ENCODE peak calls at places on chromosomes 12 and 14, in five cellular contexts. One of them, this sample, is unnamed.

GRCh38 chr12:52414936-52415335 is 8.8 kb upstream of the KRT82 start:
- DNase-seq in IMR-90: no peak
- DNase-seq in dorsolateral prefrontal cortex: no peak
- DNase-seq in left ventricle myocardium inferior: no peak
- DNase-seq in choroid plexus epithelial cell: no peak
- DNase-seq in this sample: no peak

GRCh38 chr14:92529895-92530294 is 16.3 kb downstream of the RIN3 start:
- DNase-seq in choroid plexus epithelial cell: no peak
- DNase-seq in dorsolateral prefrontal cortex: no peak
- DNase-seq in left ventricle myocardium inferior: no peak
- DNase-seq in IMR-90: no peak
- DNase-seq in this sample: no peak

GRCh38 chr12:130137141-130138018 is 24.9 kb upstream of the FZD10 start:
- DNase-seq in choroid plexus epithelial cell: no peak
- DNase-seq in left ventricle myocardium inferior: no peak
- DNase-seq in dorsolateral prefrontal cortex: no peak
- DNase-seq in IMR-90: no peak
- DNase-seq in this sample: peak

GRCh38 chr14:66624319-66624937 is 116.5 kb downstream of the GPHN start:
- DNase-seq in IMR-90: peak
- DNase-seq in choroid plexus epithelial cell: peak
- DNase-seq in left ventricle myocardium inferior: peak
- DNase-seq in dorsolateral prefrontal cortex: no peak
- DNase-seq in this sample: peak

GRCh38 chr12:24861751-24862575 is 86.9 kb downstream of the BCAT1 start:
- DNase-seq in dorsolateral prefrontal cortex: no peak
- DNase-seq in choroid plexus epithelial cell: peak
- DNase-seq in IMR-90: peak
- DNase-seq in left ventricle myocardium inferior: no peak
- DNase-seq in this sample: no peak

GRCh38 chr14:99136401-99136800 is 135.6 kb downstream of the BCL11B start:
- DNase-seq in IMR-90: no peak
- DNase-seq in choroid plexus epithelial cell: no peak
- DNase-seq in dorsolateral prefrontal cortex: no peak
- DNase-seq in left ventricle myocardium inferior: no peak
- DNase-seq in this sample: no peak

GRCh38 chr12:127964717-127965116 is 302.3 kb upstream of the TMEM132C start:
- DNase-seq in dorsolateral prefrontal cortex: no peak
- DNase-seq in IMR-90: no peak
- DNase-seq in left ventricle myocardium inferior: no peak
- DNase-seq in choroid plexus epithelial cell: peak
- DNase-seq in this sample: no peak

GRCh38 chr12:43238281-43238680 is 313.7 kb downstream of the ADAMTS20 start:
- DNase-seq in IMR-90: no peak
- DNase-seq in choroid plexus epithelial cell: peak
- DNase-seq in dorsolateral prefrontal cortex: no peak
- DNase-seq in left ventricle myocardium inferior: no peak
- DNase-seq in this sample: no peak

GRCh38 chr12:92930421-92930820 is 1.3 kb upstream of the EEA1 start:
- DNase-seq in choroid plexus epithelial cell: peak
- DNase-seq in dorsolateral prefrontal cortex: no peak
- DNase-seq in left ventricle myocardium inferior: no peak
- DNase-seq in IMR-90: no peak
- DNase-seq in this sample: no peak

GRCh38 chr14:58298477-58298879 is at the start of gene ARID4A:
- DNase-seq in IMR-90: no peak
- DNase-seq in left ventricle myocardium inferior: peak
- DNase-seq in choroid plexus epithelial cell: no peak
- DNase-seq in dorsolateral prefrontal cortex: peak
- DNase-seq in this sample: peak

GRCh38 chr14:101380512-101380911 is 180.8 kb upstream of the DIO3 start:
- DNase-seq in left ventricle myocardium inferior: no peak
- DNase-seq in IMR-90: no peak
- DNase-seq in dorsolateral prefrontal cortex: no peak
- DNase-seq in choroid plexus epithelial cell: no peak
- DNase-seq in this sample: no peak

GRCh38 chr14:62468946-62469345 is 576.3 kb downstream of the KCNH5 start:
- DNase-seq in choroid plexus epithelial cell: no peak
- DNase-seq in left ventricle myocardium inferior: no peak
- DNase-seq in dorsolateral prefrontal cortex: no peak
- DNase-seq in IMR-90: no peak
- DNase-seq in this sample: no peak

GRCh38 chr12:58504539-58504938 is 415.8 kb downstream of the LRIG3 start:
- DNase-seq in choroid plexus epithelial cell: no peak
- DNase-seq in dorsolateral prefrontal cortex: no peak
- DNase-seq in left ventricle myocardium inferior: no peak
- DNase-seq in IMR-90: peak
- DNase-seq in this sample: no peak

GRCh38 chr12:125140239-125140917 is 75.1 kb downstream of the AACS start:
- DNase-seq in IMR-90: no peak
- DNase-seq in left ventricle myocardium inferior: no peak
- DNase-seq in choroid plexus epithelial cell: no peak
- DNase-seq in dorsolateral prefrontal cortex: no peak
- DNase-seq in this sample: no peak

GRCh38 chr12:110247340-110248095 is 33.5 kb upstream of the ATP2A2 start:
- DNase-seq in IMR-90: no peak
- DNase-seq in dorsolateral prefrontal cortex: no peak
- DNase-seq in left ventricle myocardium inferior: peak
- DNase-seq in choroid plexus epithelial cell: peak
- DNase-seq in this sample: no peak

GRCh38 chr14:22391908-22392307 is 197.1 kb downstream of the DAD1 start:
- DNase-seq in dorsolateral prefrontal cortex: peak
- DNase-seq in choroid plexus epithelial cell: peak
- DNase-seq in left ventricle myocardium inferior: peak
- DNase-seq in IMR-90: peak
- DNase-seq in this sample: peak

GRCh38 chr12:27595231-27595642 is 71.2 kb downstream of the PPFIBP1 start:
- DNase-seq in left ventricle myocardium inferior: no peak
- DNase-seq in IMR-90: peak
- DNase-seq in dorsolateral prefrontal cortex: peak
- DNase-seq in choroid plexus epithelial cell: peak
- DNase-seq in this sample: no peak

GRCh38 chr12:52121848-52122838 is 42.6 kb downstream of the SMIM41 start:
- DNase-seq in dorsolateral prefrontal cortex: peak
- DNase-seq in choroid plexus epithelial cell: peak
- DNase-seq in left ventricle myocardium inferior: peak
- DNase-seq in IMR-90: peak
- DNase-seq in this sample: no peak

DNA sequence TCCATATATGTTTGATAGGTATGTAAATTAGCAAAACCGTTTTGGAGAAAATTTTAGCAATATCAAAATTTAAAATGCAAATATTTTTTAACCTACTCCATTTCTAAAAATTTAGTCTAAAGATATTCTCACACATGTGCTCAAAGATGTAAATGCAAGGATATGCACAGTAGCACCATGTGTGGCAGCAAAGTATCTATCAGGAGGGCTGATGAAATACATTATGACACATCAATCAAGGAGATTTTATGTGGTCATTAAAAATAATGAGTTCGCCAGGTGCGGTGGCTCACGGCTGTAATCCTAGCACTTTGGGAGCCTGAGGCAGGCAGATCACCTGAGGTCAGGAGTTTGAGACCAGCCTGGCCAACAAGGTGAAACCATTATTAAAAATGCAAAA is 8.0 kb upstream of the C1R start:
- DNase-seq in left ventricle myocardium inferior: no peak
- DNase-seq in dorsolateral prefrontal cortex: no peak
- DNase-seq in IMR-90: no peak
- DNase-seq in choroid plexus epithelial cell: no peak
- DNase-seq in this sample: no peak
- H3K4me3 ChIP-seq in left ventricle myocardium inferior: no peak
- H3K4me3 ChIP-seq in dorsolateral prefrontal cortex: no peak
- H3K4me3 ChIP-seq in IMR-90: no peak
- H3K4me3 ChIP-seq in choroid plexus epithelial cell: no peak
- H3K4me3 ChIP-seq in this sample: no peak

GRCh38 chr14:43938588-43939281 is 568.3 kb downstream of the FSCB start:
- DNase-seq in dorsolateral prefrontal cortex: no peak
- DNase-seq in choroid plexus epithelial cell: no peak
- DNase-seq in IMR-90: no peak
- DNase-seq in left ventricle myocardium inferior: no peak
- DNase-seq in this sample: no peak
- TF ChIP-seq CTCF in dorsolateral prefrontal cortex: no peak
- TF ChIP-seq CTCF in choroid plexus epithelial cell: no peak
- TF ChIP-seq CTCF in IMR-90: no peak
- TF ChIP-seq CTCF in left ventricle myocardium inferior: no peak
- TF ChIP-seq CTCF in this sample: no peak

DNA sequence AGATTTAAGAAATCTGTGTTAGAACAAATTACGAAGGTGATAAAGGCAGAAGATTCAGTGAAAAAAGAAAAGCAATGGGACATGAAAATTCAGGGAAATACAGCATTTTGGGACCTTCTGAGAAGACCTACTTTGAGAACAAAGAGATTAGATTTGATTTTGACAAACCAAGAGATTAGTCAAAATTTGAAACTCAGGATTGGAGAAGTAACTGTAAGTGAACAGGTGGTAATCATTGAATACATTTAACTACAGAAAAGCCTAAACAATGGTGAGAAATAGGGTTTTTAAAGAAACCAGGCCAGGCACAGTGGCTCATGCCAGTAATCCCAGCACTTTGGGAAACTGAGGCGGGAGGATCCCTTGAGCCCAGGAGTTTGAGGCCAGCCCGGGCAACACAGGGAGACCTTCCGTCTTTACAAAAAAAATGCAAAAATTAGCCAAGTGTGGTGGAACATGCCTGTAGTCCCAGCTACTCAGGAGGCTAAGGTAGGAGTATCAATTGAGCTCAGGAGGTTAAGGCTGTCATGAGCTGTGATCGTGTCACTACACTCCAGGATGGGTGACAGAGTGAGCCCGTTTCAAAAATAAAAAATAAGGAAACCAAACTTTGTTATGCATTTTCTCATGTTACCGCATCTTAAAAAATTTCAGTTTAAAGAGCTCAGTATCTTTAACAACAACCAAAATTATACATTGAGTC is 8.9 kb upstream of the SAV1 start:
- DNase-seq in left ventricle myocardium inferior: no peak
- DNase-seq in choroid plexus epithelial cell: no peak
- DNase-seq in IMR-90: no peak
- DNase-seq in dorsolateral prefrontal cortex: no peak
- DNase-seq in this sample: no peak
- H3K4me3 ChIP-seq in left ventricle myocardium inferior: peak
- H3K4me3 ChIP-seq in choroid plexus epithelial cell: no peak
- H3K4me3 ChIP-seq in IMR-90: no peak
- H3K4me3 ChIP-seq in dorsolateral prefrontal cortex: no peak
- H3K4me3 ChIP-seq in this sample: no peak

GRCh38 chr14:72236629-72237028 is 304.4 kb downstream of the RGS6 start:
- DNase-seq in choroid plexus epithelial cell: no peak
- DNase-seq in left ventricle myocardium inferior: peak
- DNase-seq in dorsolateral prefrontal cortex: no peak
- DNase-seq in IMR-90: no peak
- DNase-seq in this sample: no peak
- TF ChIP-seq CTCF in choroid plexus epithelial cell: no peak
- TF ChIP-seq CTCF in left ventricle myocardium inferior: no peak
- TF ChIP-seq CTCF in dorsolateral prefrontal cortex: no peak
- TF ChIP-seq CTCF in IMR-90: no peak
- TF ChIP-seq CTCF in this sample: no peak

GRCh38 chr14:74238974-74239847 is at the start of gene VSX2:
- DNase-seq in dorsolateral prefrontal cortex: no peak
- DNase-seq in choroid plexus epithelial cell: no peak
- DNase-seq in left ventricle myocardium inferior: no peak
- DNase-seq in IMR-90: no peak
- DNase-seq in this sample: no peak
- H3K4me3 ChIP-seq in dorsolateral prefrontal cortex: no peak
- H3K4me3 ChIP-seq in choroid plexus epithelial cell: no peak
- H3K4me3 ChIP-seq in left ventricle myocardium inferior: peak
- H3K4me3 ChIP-seq in IMR-90: no peak
- H3K4me3 ChIP-seq in this sample: no peak

This sample was measured in LNCaP clone FGC.